ENCODE peak calls at places on chromosomes 12 and 14, in four cellular contexts. F, S, Y and A are unnamed samples.

GRCh38 chr12:12645485-12645884 is 33.8 kb downstream of the CREBL2 start:
- DNase-seq in F (peak; percentile 91), S (peak; percentile 41), Y (peak; percentile 16), A (no peak)

GRCh38 chr14:41285193-41285748 is 321.4 kb upstream of the LRFN5 start:
- DNase-seq in F (peak; percentile 66), S (peak; percentile 74), Y (no peak), A (peak; percentile 68)

GRCh38 chr12:19994970-19995369 is 373.4 kb upstream of the PDE3A start:
- DNase-seq in F (no peak), S (no peak), Y (no peak), A (no peak)

GRCh38 chr14:49924852-49925251 is 32.0 kb downstream of the ARF6 start:
- DNase-seq in F (no peak), S (no peak), Y (no peak), A (no peak)

GRCh38 chr12:75611041-75611440 is 99.6 kb upstream of the KRR1 start:
- DNase-seq in F (peak; percentile 40), S (peak; percentile 17), Y (no peak), A (no peak)

GRCh38 chr14:23605931-23606585 is 27.5 kb upstream of the JPH4 start:
- DNase-seq in F (no peak), S (no peak), Y (no peak), A (no peak)

GRCh38 chr14:66099931-66100330 is 386.2 kb upstream of the CCDC196 start:
- DNase-seq in F (no peak), S (no peak), Y (no peak), A (no peak)

GRCh38 chr14:51607677-51608076 is 44.0 kb upstream of the FRMD6 start:
- DNase-seq in F (no peak), S (no peak), Y (no peak), A (no peak)

GRCh38 chr12:45543887-45544286 is 185.6 kb upstream of the ARID2 start:
- DNase-seq in F (peak; percentile 90), S (peak; percentile 90), Y (peak; percentile 80), A (peak; percentile 39)

GRCh38 chr12:105848286-105848685 is 290.5 kb downstream of the NUAK1 start:
- DNase-seq in F (no peak), S (no peak), Y (no peak), A (no peak)

GRCh38 chr14:69316449-69317391 is 56.8 kb downstream of the GALNT16 start:
- DNase-seq in F (no peak), S (no peak), Y (no peak), A (no peak)

GRCh38 chr12:106760184-106760531 is 14.3 kb upstream of the RIC8B start:
- DNase-seq in F (peak; percentile 89), S (peak; percentile 56), Y (no peak), A (no peak)

GRCh38 chr12:106956048-106956935 is 585 bp downstream of the TMEM263 start:
- DNase-seq in F (peak; percentile 89), S (peak; percentile 87), Y (peak; percentile 73), A (peak; percentile 56)

GRCh38 chr12:127165567-127166392 is 1101.2 kb upstream of the TMEM132C start:
- DNase-seq in F (peak; percentile 72), S (peak; percentile 48), Y (peak; percentile 52), A (peak; percentile 88)

GRCh38 chr14:75554482-75554881 is 23.9 kb upstream of the FLVCR2 start:
- DNase-seq in F (no peak), S (no peak), Y (no peak), A (no peak)

GRCh38 chr12:121264951-121265350 is 31.6 kb downstream of the CAMKK2 start:
- DNase-seq in F (no peak), S (no peak), Y (no peak), A (no peak)

GRCh38 chr12:13223176-13223806 is 26.8 kb downstream of the EMP1 start:
- DNase-seq in F (no peak), S (no peak), Y (no peak), A (no peak)

GRCh38 chr12:94516985-94517384 is 57.3 kb upstream of the CEP83 start:
- DNase-seq in F (no peak), S (no peak), Y (peak; percentile 29), A (no peak)

GRCh38 chr14:73491256-73491976 is 683 bp downstream of the RIOX1 start:
- DNase-seq in F (peak; percentile 68), S (peak; percentile 67), Y (no peak), A (peak; percentile 59)

GRCh38 chr12:103401421-103401820 is 94.3 kb downstream of the C12orf42 start:
- DNase-seq in F (peak; percentile 27), S (peak; percentile 5), Y (peak; percentile 7), A (no peak)

GRCh38 chr14:72699852-72700257 is 194.0 kb downstream of the DPF3 start:
- DNase-seq in F (no peak), S (peak; percentile 10), Y (no peak), A (no peak)

GRCh38 chr12:78470354-78471195 is 394.0 kb upstream of the SYT1 start:
- DNase-seq in F (peak; percentile 72), S (peak; percentile 83), Y (peak; percentile 37), A (peak; percentile 9)

GRCh38 chr12:19988457-19988856 is 379.9 kb upstream of the PDE3A start:
- DNase-seq in F (no peak), S (no peak), Y (no peak), A (no peak)

GRCh38 chr12:118271770-118272417 is 100.8 kb downstream of the TAOK3 start:
- DNase-seq in F (no peak), S (no peak), Y (no peak), A (no peak)

GRCh38 chr14:29627141-29627540 is 300.5 kb downstream of the PRKD1 start:
- DNase-seq in F (no peak), S (no peak), Y (no peak), A (no peak)

DNA sequence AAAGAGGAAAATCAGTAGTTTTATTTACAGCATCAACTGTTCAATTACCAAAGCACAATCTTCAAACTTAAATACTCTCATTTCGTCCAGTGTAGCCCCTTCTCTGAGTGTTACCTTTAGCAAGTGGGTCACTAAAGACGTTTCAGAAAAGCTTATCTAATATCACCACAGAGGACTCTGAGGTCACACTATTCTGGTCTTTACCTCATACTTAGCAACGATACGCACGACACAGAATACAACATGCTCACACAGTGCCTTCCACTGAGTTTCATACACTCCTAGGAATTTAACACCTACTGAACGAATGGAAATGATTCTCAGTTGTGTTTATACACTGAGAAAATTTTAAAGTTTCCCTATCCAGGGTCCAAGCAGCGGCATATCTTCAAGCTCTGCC is 2.0 kb downstream of the SYT10 start:
- DNase-seq in F (no peak), S (no peak), Y (no peak), A (no peak)
- TF ChIP-seq CTCF in F (no peak), S (no peak), Y (no peak), A (no peak)

DNA sequence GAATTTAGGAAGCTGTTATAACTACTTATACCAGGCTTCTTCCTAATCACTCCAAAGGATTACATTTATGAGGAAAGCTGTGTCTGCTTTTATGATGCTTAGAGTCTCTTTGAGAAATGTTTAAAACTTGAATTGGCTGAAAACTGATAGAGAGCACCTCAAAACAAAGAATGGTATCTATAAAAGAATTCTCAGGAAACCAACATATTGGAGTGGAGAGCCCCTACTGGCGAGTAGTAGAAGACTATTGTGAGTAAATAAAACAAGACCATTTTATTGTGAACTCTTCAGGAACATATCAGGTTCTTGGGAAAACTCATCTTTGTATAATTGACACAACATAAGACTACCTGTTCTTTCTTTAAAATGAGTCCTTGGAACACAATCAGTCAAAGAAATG is 578.6 kb downstream of the RERGL start:
- DNase-seq in F (peak; percentile 53), S (peak; percentile 24), Y (no peak), A (no peak)
- TF ChIP-seq CTCF in F (peak; percentile 59), S (peak; percentile 46), Y (no peak), A (peak; percentile 24)

GRCh38 chr14:22263961-22264360 is 325.1 kb downstream of the DAD1 start:
- DNase-seq in F (no peak), S (no peak), Y (no peak), A (no peak)

GRCh38 chr14:22266683-22267082 is 322.3 kb downstream of the DAD1 start:
- DNase-seq in F (no peak), S (no peak), Y (no peak), A (no peak)

GRCh38 chr14:22264759-22265158 is 324.3 kb downstream of the DAD1 start:
- DNase-seq in F (no peak), S (no peak), Y (no peak), A (no peak)

GRCh38 chr14:22266141-22266442 is 322.9 kb downstream of the DAD1 start:
- DNase-seq in F (no peak), S (no peak), Y (no peak), A (no peak)

GRCh38 chr14:22265319-22266140 is 323.5 kb downstream of the DAD1 start:
- DNase-seq in F (peak; percentile 46), S (peak; percentile 36), Y (no peak), A (no peak)
- TF ChIP-seq CTCF in F (peak; percentile 46), S (peak; percentile 49), Y (no peak), A (peak; percentile 14)

GRCh38 chr14:101072945-101073597 is 169.5 kb upstream of the RTL1 start:
- DNase-seq in F (peak; percentile 80), S (peak; percentile 83), Y (peak; percentile 92), A (peak; percentile 71)
- TF ChIP-seq CTCF in F (no peak), S (no peak), Y (no peak), A (no peak)

GRCh38 chr14:54902143-54902520 is 494 bp downstream of the GCH1 start:
- DNase-seq in F (peak; percentile 92), S (peak; percentile 73), Y (peak; percentile 41), A (peak; percentile 76)
- TF ChIP-seq CTCF in F (no peak), S (no peak), Y (no peak), A (no peak)